ENCODE peak calls at places on chromosomes 4 and X, in six cellular contexts. L is T47D, M is AG09319, E is right lobe of liver, W is keratinocyte, P is D341Med. Z is an unnamed sample.

GRCh38 chrX:20317873-20318272 is 51.2 kb upstream of the RPS6KA3 start:
- DNase-seq in L (peak), M (no peak), E (no peak), W (no peak), P (no peak), Z (no peak)

GRCh38 chrX:111386884-111387283 is 25.1 kb downstream of the DCX start:
- DNase-seq in L (no peak), M (no peak), E (no peak), W (no peak), P (no peak), Z (no peak)

GRCh38 chrX:65871671-65872311 is 168.1 kb downstream of the VSIG4 start:
- DNase-seq in L (no peak), M (no peak), E (no peak), W (peak), P (no peak), Z (no peak)

GRCh38 chr4:73815145-73815544 is 21.3 kb upstream of the CXCL6 start:
- DNase-seq in L (no peak), M (no peak), E (no peak), W (no peak), P (no peak), Z (no peak)

GRCh38 chr4:88225216-88226107 is 58.9 kb downstream of the PPM1K start:
- DNase-seq in L (no peak), M (no peak), E (no peak), W (no peak), P (no peak), Z (no peak)

GRCh38 chrX:45907776-45908175 is 637.4 kb downstream of the ZNF674 start:
- DNase-seq in L (no peak), M (no peak), E (no peak), W (no peak), P (no peak), Z (no peak)

GRCh38 chr4:27016551-27016950 is 155.9 kb downstream of the STIM2 start:
- DNase-seq in L (no peak), M (no peak), E (no peak), W (no peak), P (no peak), Z (no peak)

GRCh38 chr4:38782452-38783108 is at the start of gene TLR10:
- DNase-seq in L (peak), M (peak), E (no peak), W (no peak), P (peak), Z (peak)

GRCh38 chrX:53234484-53234883 is 9.5 kb upstream of the KDM5C start:
- DNase-seq in L (no peak), M (no peak), E (no peak), W (no peak), P (no peak), Z (no peak)

GRCh38 chr4:75547647-75548387 is 8.0 kb upstream of the ODAPH start:
- DNase-seq in L (peak), M (no peak), E (peak), W (no peak), P (no peak), Z (no peak)

GRCh38 chr4:108361886-108362285 is 193.2 kb upstream of the LEF1 start:
- DNase-seq in L (no peak), M (no peak), E (no peak), W (no peak), P (no peak), Z (no peak)

GRCh38 chrX:130109429-130110378 is 593 bp downstream of the ELF4 start:
- DNase-seq in L (no peak), M (no peak), E (no peak), W (no peak), P (no peak), Z (no peak)

Z was measured in dorsolateral prefrontal cortex.